ENCODE peak calls at places on chromosomes 3 and 15, in ten cellular contexts. F, Q, V, P, O, G, J, S, I and L are unnamed samples.

GRCh38 chr3:161371441-161372320 is at the start of gene SPTSSB:
- DNase-seq in F (no peak), Q (no peak), V (no peak), P (no peak), O (peak; percentile 51), G (peak; percentile 71), J (peak; percentile 16), S (peak; percentile 48), I (peak; percentile 33), L (peak; percentile 14)

GRCh38 chr3:113910966-113911365 is 36.8 kb upstream of the ZDHHC23 start:
- DNase-seq in F (no peak), Q (no peak), V (no peak), P (no peak), O (no peak), G (no peak), J (no peak), S (no peak), I (no peak), L (no peak)

GRCh38 chr3:146468234-146468931 is 978 bp downstream of the PLSCR2 start:
- DNase-seq in F (no peak), Q (no peak), V (peak; percentile 71), P (no peak), O (no peak), G (peak; percentile 49), J (no peak), S (no peak), I (no peak), L (peak; percentile 44)

GRCh38 chr3:12196684-12197083 is 38.0 kb upstream of the TIMP4 start:
- DNase-seq in F (no peak), Q (no peak), V (no peak), P (no peak), O (no peak), G (no peak), J (no peak), S (no peak), I (no peak), L (no peak)

GRCh38 chr3:172856766-172857742 is 106.5 kb downstream of the ECT2 start:
- DNase-seq in F (no peak), Q (no peak), V (no peak), P (no peak), O (no peak), G (peak; percentile 53), J (no peak), S (no peak), I (peak; percentile 40), L (no peak)

GRCh38 chr3:101842245-101842934 is 6.9 kb upstream of the NFKBIZ start:
- DNase-seq in F (no peak), Q (no peak), V (no peak), P (no peak), O (no peak), G (peak; percentile 69), J (no peak), S (no peak), I (no peak), L (peak; percentile 52)

GRCh38 chr15:57686657-57687056 is 19.9 kb upstream of the POLR2M start:
- DNase-seq in F (no peak), Q (no peak), V (no peak), P (no peak), O (no peak), G (no peak), J (no peak), S (no peak), I (no peak), L (no peak)

GRCh38 chr15:48897144-48897814 is 19.3 kb downstream of the EID1 start:
- DNase-seq in F (peak; percentile 4), Q (no peak), V (no peak), P (no peak), O (no peak), G (peak; percentile 62), J (no peak), S (no peak), I (no peak), L (peak; percentile 49)

GRCh38 chr3:135970500-135971116 is 5.1 kb downstream of the PPP2R3A start:
- DNase-seq in F (peak; percentile 45), Q (no peak), V (no peak), P (peak; percentile 49), O (no peak), G (no peak), J (no peak), S (peak; percentile 9), I (no peak), L (peak; percentile 14)

GRCh38 chr3:129162729-129163579 is 2.1 kb upstream of the ISY1 start:
- DNase-seq in F (peak; percentile 44), Q (no peak), V (no peak), P (no peak), O (no peak), G (no peak), J (no peak), S (no peak), I (no peak), L (no peak)

GRCh38 chr3:149610351-149611105 is 47.3 kb downstream of the WWTR1 start:
- DNase-seq in F (no peak), Q (no peak), V (peak; percentile 72), P (peak; percentile 28), O (no peak), G (peak; percentile 75), J (no peak), S (peak; percentile 47), I (peak; percentile 45), L (peak; percentile 30)

GRCh38 chr15:99720533-99720932 is 12.7 kb downstream of the LYSMD4 start:
- DNase-seq in F (peak; percentile 44), Q (no peak), V (no peak), P (no peak), O (no peak), G (no peak), J (no peak), S (no peak), I (no peak), L (no peak)

GRCh38 chr3:126128504-126129407 is 44.8 kb upstream of the SLC41A3 start:
- DNase-seq in F (no peak), Q (no peak), V (peak; percentile 53), P (no peak), O (no peak), G (no peak), J (no peak), S (no peak), I (no peak), L (no peak)

GRCh38 chr3:65597952-65598413 is 440.7 kb downstream of the MAGI1 start:
- DNase-seq in F (no peak), Q (no peak), V (no peak), P (no peak), O (no peak), G (no peak), J (no peak), S (no peak), I (no peak), L (no peak)